ENCODE peak calls at places on chromosomes 12 and 14, in ten cellular contexts. S, V, E, Z, C, G, K, M, H and N are unnamed samples.
A peak's percentile ranks its signal among the peaks of the same experiment; 100 is the strongest.

GRCh38 chr12:8698132-8698829 is 490 bp downstream of the RIMKLB start:
- DNase-seq in S (peak; percentile 73), V (no peak), E (peak; percentile 16), Z (no peak), C (peak; percentile 46), G (peak; percentile 46), K (no peak), M (peak; percentile 42), H (peak; percentile 69), N (no peak)

GRCh38 chr14:61326847-61327246 is 5.5 kb downstream of the PRKCH start:
- DNase-seq in S (peak; percentile 87), V (no peak), E (no peak), Z (no peak), C (peak; percentile 73), G (peak; percentile 92), K (no peak), M (peak; percentile 32), H (peak; percentile 86), N (no peak)

GRCh38 chr12:20602671-20603402 is 92.3 kb upstream of the SLCO1C1 start:
- DNase-seq in S (no peak), V (peak; percentile 66), E (peak; percentile 88), Z (no peak), C (peak; percentile 67), G (peak; percentile 62), K (no peak), M (no peak), H (no peak), N (peak; percentile 51)

GRCh38 chr14:72864712-72865365 is 29.1 kb downstream of the DPF3 start:
- DNase-seq in S (no peak), V (no peak), E (peak; percentile 58), Z (no peak), C (peak; percentile 12), G (peak; percentile 64), K (no peak), M (no peak), H (no peak), N (no peak)

GRCh38 chr12:6925543-6926279 is 2.0 kb upstream of the ATN1 start:
- DNase-seq in S (peak; percentile 75), V (peak; percentile 72), E (peak; percentile 90), Z (peak; percentile 55), C (peak; percentile 89), G (peak; percentile 90), K (peak; percentile 87), M (peak; percentile 52), H (peak; percentile 82), N (peak; percentile 70)

GRCh38 chr14:74437654-74438053 is 11.6 kb upstream of the SYNDIG1L start:
- DNase-seq in S (no peak), V (no peak), E (no peak), Z (no peak), C (peak; percentile 13), G (peak; percentile 19), K (no peak), M (no peak), H (no peak), N (no peak)

GRCh38 chr12:113092478-113093408 is 36.2 kb downstream of the DTX1 start:
- DNase-seq in S (peak; percentile 56), V (no peak), E (no peak), Z (no peak), C (peak; percentile 11), G (no peak), K (no peak), M (no peak), H (peak; percentile 83), N (no peak)

GRCh38 chr14:105974902-105975301 is 448.5 kb downstream of the TMEM121 start:
- DNase-seq in S (peak; percentile 19), V (no peak), E (no peak), Z (no peak), C (no peak), G (no peak), K (no peak), M (no peak), H (no peak), N (no peak)

GRCh38 chr12:10528150-10528953 is 22.7 kb downstream of the EIF2S3B start:
- DNase-seq in S (no peak), V (no peak), E (no peak), Z (no peak), C (no peak), G (no peak), K (no peak), M (no peak), H (no peak), N (no peak)

GRCh38 chr12:59389968-59390576 is 205.8 kb upstream of the SLC16A7 start:
- DNase-seq in S (no peak), V (no peak), E (no peak), Z (no peak), C (no peak), G (no peak), K (no peak), M (no peak), H (no peak), N (no peak)

GRCh38 chr14:105059035-105059916 is 6.0 kb downstream of the GPR132 start:
- DNase-seq in S (no peak), V (no peak), E (no peak), Z (no peak), C (no peak), G (no peak), K (no peak), M (no peak), H (peak; percentile 98), N (no peak)

GRCh38 chr14:53002576-53002975 is 51.7 kb upstream of the FERMT2 start:
- DNase-seq in S (peak; percentile 17), V (no peak), E (peak; percentile 19), Z (no peak), C (no peak), G (no peak), K (no peak), M (no peak), H (no peak), N (no peak)

GRCh38 chr14:45526715-45527549 is 273.9 kb upstream of the MIS18BP1 start:
- DNase-seq in S (peak; percentile 68), V (no peak), E (no peak), Z (no peak), C (no peak), G (no peak), K (peak; percentile 1), M (no peak), H (no peak), N (no peak)
- TF ChIP-seq CTCF in S (peak; percentile 43), V (peak; percentile 13), E (peak; percentile 12), Z (no peak), C (no peak), G (peak; percentile 6), K (peak; percentile 42), M (no peak), H (no peak), N (no peak)

DNA sequence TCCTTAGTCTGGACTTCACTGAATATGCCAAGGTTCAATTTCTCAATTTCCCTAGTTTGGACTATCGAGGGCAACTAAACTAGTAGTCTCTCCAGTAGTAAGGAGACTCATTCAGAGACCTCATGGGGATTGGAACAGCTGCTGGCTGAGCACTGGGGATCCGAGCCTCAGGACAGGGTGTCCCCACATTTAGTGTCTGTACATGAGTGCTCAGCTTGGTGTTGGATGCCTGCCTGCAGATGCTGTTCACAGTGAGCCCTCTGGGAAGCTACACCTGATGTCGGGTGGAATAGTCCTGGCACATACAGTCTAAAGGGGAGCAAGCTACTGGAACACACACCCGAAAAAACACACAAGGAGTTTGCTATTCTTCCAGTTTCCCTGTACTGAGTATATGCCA is 820 bp upstream of the FGF23 start:
- DNase-seq in S (no peak), V (no peak), E (no peak), Z (no peak), C (no peak), G (no peak), K (no peak), M (no peak), H (no peak), N (no peak)
- H3K4me3 ChIP-seq in S (no peak overlapping the region), V (no peak overlapping the region), E (no peak overlapping the region), Z (no peak overlapping the region), C (no peak overlapping the region), G (no peak overlapping the region), K (no peak overlapping the region), M (no peak overlapping the region), H (no peak overlapping the region), N (no peak overlapping the region)

DNA sequence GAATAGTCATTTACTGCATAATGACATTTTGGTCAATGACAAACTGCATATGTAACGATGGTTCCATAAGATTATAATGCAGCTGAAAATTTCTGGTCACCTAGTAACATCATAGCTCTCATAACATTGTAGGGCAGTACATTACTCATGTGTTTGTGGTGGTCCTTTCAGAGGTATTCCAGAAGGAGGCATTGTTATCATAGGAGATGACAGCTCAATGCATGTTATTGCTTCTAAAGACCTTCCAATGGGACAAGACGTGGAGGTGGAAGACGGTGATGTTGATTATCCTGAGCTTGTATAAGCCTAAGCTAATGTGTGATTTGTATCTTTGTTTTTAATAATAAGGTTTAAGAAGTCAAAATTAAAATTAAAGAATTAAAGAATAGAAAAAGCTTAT is 43.8 kb upstream of the TSPAN11 start:
- DNase-seq in S (no peak), V (no peak), E (no peak), Z (no peak), C (peak; percentile 22), G (no peak), K (peak; percentile 7), M (no peak), H (no peak), N (no peak)
- TF ChIP-seq CTCF in S (no peak), V (peak; percentile 6), E (no peak), Z (no peak), C (no peak), G (no peak), K (peak; percentile 11), M (no peak), H (no peak), N (peak; percentile 5)

GRCh38 chr12:53115112-53115890 is 12.0 kb downstream of the SOAT2 start:
- DNase-seq in S (peak; percentile 47), V (no peak), E (no peak), Z (no peak), C (no peak), G (no peak), K (no peak), M (no peak), H (no peak), N (no peak)

GRCh38 chr12:53115891-53116675 is 12.8 kb downstream of the SOAT2 start:
- DNase-seq in S (no peak), V (no peak), E (no peak), Z (no peak), C (no peak), G (no peak), K (no peak), M (no peak), H (no peak), N (no peak)

GRCh38 chr12:53122961-53123468 is 19.7 kb downstream of the SOAT2 start:
- DNase-seq in S (no peak), V (no peak), E (peak; percentile 35), Z (no peak), C (peak; percentile 64), G (peak; percentile 65), K (peak; percentile 6), M (no peak), H (no peak), N (no peak)

GRCh38 chr12:53120685-53121525 is 17.6 kb downstream of the SOAT2 start:
- DNase-seq in S (no peak), V (no peak), E (no peak), Z (no peak), C (no peak), G (no peak), K (no peak), M (no peak), H (no peak), N (no peak)

DNA sequence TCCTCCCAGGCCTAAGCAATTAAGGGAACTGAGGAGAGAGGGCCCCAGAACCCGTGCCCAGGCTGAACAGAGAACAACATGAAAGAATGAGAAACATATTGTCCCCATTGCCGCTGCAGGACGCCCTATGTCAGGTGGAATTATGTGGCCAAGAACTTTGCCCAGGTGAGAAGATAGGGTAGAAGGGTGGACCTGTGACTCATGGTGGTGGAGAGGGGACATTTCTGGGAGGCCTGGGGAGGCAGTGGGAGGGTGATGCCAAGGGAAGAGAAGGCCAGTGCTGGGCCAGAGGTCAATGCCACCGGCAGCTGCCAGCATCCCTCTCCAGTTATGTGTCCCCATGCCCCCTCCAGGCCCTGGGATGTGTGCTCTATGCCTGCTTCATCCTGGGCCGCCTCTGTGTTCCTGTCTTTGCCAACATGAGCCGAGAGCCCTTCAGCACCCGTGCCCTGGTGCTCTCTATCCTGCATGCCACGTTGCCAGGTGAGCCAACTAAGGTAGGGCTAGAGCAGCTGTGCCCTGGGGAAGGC is 15.6 kb downstream of the SOAT2 start:
- DNase-seq in S (no peak), V (no peak), E (no peak), Z (no peak), C (no peak), G (no peak), K (no peak), M (no peak), H (no peak), N (no peak)
- H3K4me3 ChIP-seq in S (no peak overlapping the region), V (no peak overlapping the region), E (no peak overlapping the region), Z (no peak overlapping the region), C (no peak overlapping the region), G (no peak overlapping the region), K (no peak overlapping the region), M (no peak overlapping the region), H (no peak overlapping the region), N (no peak overlapping the region)